ENCODE peak calls at places on chromosomes 5 and 9, in five cellular contexts. Y, S, L, A and H are unnamed samples.

GRCh38 chr9:133347515-133347984 is 381 bp downstream of the MED22 start:
- DNase-seq in Y (peak; percentile 54), S (no peak), L (peak; percentile 54), A (peak; percentile 80), H (peak; percentile 61)

GRCh38 chr9:104961238-104961637 is 33.3 kb upstream of the ABCA1 start:
- DNase-seq in Y (no peak), S (peak; percentile 34), L (peak; percentile 79), A (no peak), H (peak; percentile 27)

GRCh38 chr9:127128341-127129072 is 6.1 kb upstream of the ANGPTL2 start:
- DNase-seq in Y (peak; percentile 78), S (no peak), L (no peak), A (peak; percentile 88), H (no peak)

GRCh38 chr5:31235381-31235780 is 41.9 kb downstream of the CDH6 start:
- DNase-seq in Y (no peak), S (no peak), L (no peak), A (no peak), H (no peak)

GRCh38 chr9:69173891-69174644 is at the start of gene TJP2:
- DNase-seq in Y (peak; percentile 85), S (peak; percentile 55), L (peak; percentile 57), A (peak; percentile 94), H (peak; percentile 79)

GRCh38 chr9:108800632-108801099 is 55.1 kb downstream of the ACTL7B start:
- DNase-seq in Y (no peak), S (no peak), L (no peak), A (no peak), H (no peak)

GRCh38 chr9:85700330-85700729 is 41.4 kb downstream of the AGTPBP1 start:
- DNase-seq in Y (no peak), S (no peak), L (no peak), A (no peak), H (no peak)

GRCh38 chr5:174376726-174377373 is 331.3 kb downstream of the NSG2 start:
- DNase-seq in Y (no peak), S (no peak), L (no peak), A (no peak), H (no peak)

GRCh38 chr5:73321757-73322452 is 126.7 kb downstream of the FOXD1 start:
- DNase-seq in Y (no peak), S (no peak), L (no peak), A (no peak), H (no peak)

GRCh38 chr9:95670122-95670521 is 153.4 kb upstream of the PTCH1 start:
- DNase-seq in Y (no peak), S (no peak), L (no peak), A (no peak), H (no peak)

GRCh38 chr9:90013778-90014177 is 409.0 kb downstream of the GADD45G start:
- DNase-seq in Y (no peak), S (no peak), L (no peak), A (no peak), H (no peak)

GRCh38 chr5:66450988-66451387 is 145.2 kb upstream of the MAST4 start:
- DNase-seq in Y (no peak), S (no peak), L (no peak), A (no peak), H (no peak)

GRCh38 chr9:94782367-94783120 is 56.0 kb downstream of the AOPEP start:
- DNase-seq in Y (no peak), S (no peak), L (no peak), A (no peak), H (no peak)

GRCh38 chr5:37554938-37555337 is 175.8 kb downstream of the WDR70 start:
- DNase-seq in Y (no peak), S (peak; percentile 45), L (peak; percentile 4), A (no peak), H (peak; percentile 22)

GRCh38 chr5:113112435-113112834 is 135.8 kb downstream of the DCP2 start:
- DNase-seq in Y (peak; percentile 46), S (no peak), L (no peak), A (no peak), H (no peak)

GRCh38 chr9:123343428-123344272 is 12.3 kb upstream of the CRB2 start:
- DNase-seq in Y (no peak), S (no peak), L (no peak), A (no peak), H (peak; percentile 84)

GRCh38 chr5:102850503-102850902 is 95.4 kb downstream of the PAM start:
- DNase-seq in Y (no peak), S (no peak), L (no peak), A (peak; percentile 40), H (no peak)

GRCh38 chr5:111829701-111830100 is 72.7 kb upstream of the NREP start:
- DNase-seq in Y (no peak), S (no peak), L (no peak), A (no peak), H (no peak)

GRCh38 chr9:101166717-101167116 is 138.2 kb downstream of the PLPPR1 start:
- DNase-seq in Y (no peak), S (no peak), L (no peak), A (no peak), H (no peak)